ENCODE peak calls at places on chromosomes 16 and 17, in six cellular contexts. I is neuronal stem cell, B is IMR-90, M is H1, H is trophoblast cell, J is mesenchymal stem cell. O is an unnamed sample.

GRCh38 chr16:54817432-54817831 is 113.2 kb upstream of the IRX5 start:
- DNase-seq in I (no peak), B (no peak), M (no peak), H (no peak), J (no peak), O (peak; percentile 30)

GRCh38 chr17:66542183-66542966 is 240.0 kb downstream of the PRKCA start:
- DNase-seq in I (no peak), B (peak; percentile 53), M (no peak), H (no peak), J (peak; percentile 78), O (no peak)

GRCh38 chr16:80984124-80984892 is 22.4 kb downstream of the CMC2 start:
- DNase-seq in I (no peak), B (no peak), M (no peak), H (no peak), J (no peak), O (no peak)

GRCh38 chr17:59357219-59357699 is 25.8 kb downstream of the YPEL2 start:
- DNase-seq in I (no peak), B (no peak), M (no peak), H (no peak), J (no peak), O (no peak)

GRCh38 chr17:77394540-77395295 is 253.9 kb downstream of the SEC14L1 start:
- DNase-seq in I (no peak), B (no peak), M (no peak), H (no peak), J (no peak), O (no peak)

GRCh38 chr17:15213381-15214087 is 51.6 kb downstream of the PMP22 start:
- DNase-seq in I (peak; percentile 35), B (peak; percentile 16), M (no peak), H (no peak), J (peak; percentile 37), O (no peak)

GRCh38 chr17:61382796-61383688 is 16.6 kb upstream of the TBX2 start:
- DNase-seq in I (no peak), B (no peak), M (no peak), H (no peak), J (no peak), O (no peak)

GRCh38 chr17:12591336-12591735 is 74.4 kb upstream of the MYOCD start:
- DNase-seq in I (no peak), B (peak; percentile 76), M (no peak), H (no peak), J (peak; percentile 40), O (peak; percentile 41)

GRCh38 chr17:8825802-8826201 is 26.6 kb upstream of the MFSD6L start:
- DNase-seq in I (no peak), B (no peak), M (peak; percentile 14), H (no peak), J (no peak), O (no peak)

GRCh38 chr16:26569793-26570192 is 496.9 kb upstream of the C16orf82 start:
- DNase-seq in I (peak; percentile 12), B (no peak), M (no peak), H (no peak), J (no peak), O (peak; percentile 63)

GRCh38 chr17:59190806-59191205 is 19.0 kb upstream of the SMG8 start:
- DNase-seq in I (no peak), B (no peak), M (no peak), H (no peak), J (no peak), O (no peak)

GRCh38 chr17:12977008-12977751 is 40.6 kb downstream of the ELAC2 start:
- DNase-seq in I (no peak), B (peak; percentile 22), M (peak; percentile 68), H (no peak), J (no peak), O (peak; percentile 83)

GRCh38 chr17:35051579-35052239 is 11.8 kb downstream of the RFFL start:
- DNase-seq in I (no peak), B (peak; percentile 19), M (no peak), H (no peak), J (peak; percentile 84), O (no peak)

GRCh38 chr16:68351991-68352431 is 41.2 kb downstream of the PRMT7 start:
- DNase-seq in I (no peak), B (no peak), M (no peak), H (no peak), J (no peak), O (no peak)

GRCh38 chr17:83053779-83054451 is 25.5 kb upstream of the METRNL start:
- DNase-seq in I (no peak), B (no peak), M (peak; percentile 36), H (no peak), J (no peak), O (no peak)

GRCh38 chr17:49210158-49211029 is at the start of the genes ABI3 and GNGT2:
- DNase-seq in I (no peak), B (peak; percentile 55), M (peak; percentile 60), H (no peak), J (peak; percentile 83), O (peak; percentile 74)

GRCh38 chr17:31479524-31479923 is 88.0 kb downstream of the RAB11FIP4 start:
- DNase-seq in I (no peak), B (no peak), M (no peak), H (no peak), J (no peak), O (no peak)

GRCh38 chr16:30745082-30745481 is 3.1 kb upstream of the PHKG2 start:
- DNase-seq in I (no peak), B (no peak), M (no peak), H (no peak), J (no peak), O (no peak)

GRCh38 chr16:67199808-67200198 is 872 bp downstream of the ELMO3 start:
- DNase-seq in I (no peak), B (no peak), M (peak; percentile 79), H (no peak), J (no peak), O (peak; percentile 78)

GRCh38 chr17:30091771-30092170 is 24.8 kb upstream of the NSRP1 start:
- DNase-seq in I (no peak), B (peak; percentile 92), M (no peak), H (peak; percentile 45), J (peak; percentile 60), O (no peak)

GRCh38 chr16:83973581-83974385 is 5.7 kb downstream of the NECAB2 start:
- DNase-seq in I (no peak), B (no peak), M (no peak), H (no peak), J (no peak), O (no peak)

GRCh38 chr17:56978441-56979090 is 635 bp downstream of the SCPEP1 start:
- DNase-seq in I (no peak), B (peak; percentile 5), M (no peak), H (no peak), J (peak; percentile 22), O (no peak)

GRCh38 chr16:11604783-11605563 is 18.3 kb upstream of the LITAF start:
- DNase-seq in I (no peak), B (peak; percentile 85), M (no peak), H (no peak), J (peak; percentile 86), O (no peak)

GRCh38 chr17:6534846-6535514 is 21.4 kb downstream of the PITPNM3 start:
- DNase-seq in I (no peak), B (no peak), M (no peak), H (no peak), J (no peak), O (peak; percentile 25)

GRCh38 chr17:33433581-33433980 is 140.5 kb upstream of the ASIC2 start:
- DNase-seq in I (no peak), B (no peak), M (no peak), H (peak; percentile 27), J (no peak), O (no peak)

GRCh38 chr16:2856061-2856670 is 1.8 kb downstream of the PRSS22 start:
- DNase-seq in I (no peak), B (no peak), M (peak; percentile 90), H (peak; percentile 55), J (no peak), O (peak; percentile 80)

GRCh38 chr16:12539185-12539929 is 264.3 kb downstream of the CPPED1 start:
- DNase-seq in I (no peak), B (peak; percentile 80), M (no peak), H (no peak), J (peak; percentile 87), O (no peak)

GRCh38 chr16:89522287-89522686 is 14.1 kb downstream of the SPG7 start:
- DNase-seq in I (no peak), B (no peak), M (no peak), H (peak; percentile 37), J (no peak), O (peak; percentile 57)

GRCh38 chr17:77322534-77323412 is 182.0 kb downstream of the SEC14L1 start:
- DNase-seq in I (peak; percentile 33), B (peak; percentile 99), M (no peak), H (peak; percentile 94), J (peak; percentile 100), O (peak; percentile 70)

GRCh38 chr16:49750341-49751011 is 105.4 kb downstream of the ZNF423 start:
- DNase-seq in I (no peak), B (no peak), M (no peak), H (no peak), J (peak; percentile 3), O (no peak)

GRCh38 chr17:81482673-81483072 is 29.9 kb downstream of the ACTG1 start:
- DNase-seq in I (no peak), B (no peak), M (no peak), H (no peak), J (no peak), O (no peak)

GRCh38 chr16:12172343-12172742 is 195.8 kb downstream of the SNX29 start:
- DNase-seq in I (no peak), B (no peak), M (no peak), H (no peak), J (no peak), O (no peak)

GRCh38 chr16:1181715-1182671 is 29.1 kb downstream of the CACNA1H start:
- DNase-seq in I (no peak), B (peak; percentile 85), M (no peak), H (peak; percentile 25), J (peak; percentile 81), O (no peak)
- H3K9ac ChIP-seq in I (peak overlapping the region; percentile 84), B (peak overlapping the region; percentile 34), M (no peak overlapping the region), H (no peak overlapping the region), J (peak overlapping the region; percentile 32), O (no peak overlapping the region)

GRCh38 chr16:56420613-56421012 is 4.7 kb downstream of the AMFR start:
- DNase-seq in I (no peak), B (no peak), M (no peak), H (no peak), J (no peak), O (no peak)
- H2BK120ac ChIP-seq in I (no peak overlapping the region), B (no peak overlapping the region), M (no peak overlapping the region), H (no peak overlapping the region), J (no peak overlapping the region), O (no peak overlapping the region)

GRCh38 chr17:28216528-28216927 is 102.5 kb upstream of the TMEM97 start:
- DNase-seq in I (no peak), B (peak; percentile 49), M (no peak), H (no peak), J (peak; percentile 15), O (no peak)
- H3K14ac ChIP-seq in I (no peak overlapping the region), B (no peak overlapping the region), M (no peak overlapping the region), H (no peak overlapping the region), J (no peak overlapping the region), O (no peak overlapping the region)

DNA sequence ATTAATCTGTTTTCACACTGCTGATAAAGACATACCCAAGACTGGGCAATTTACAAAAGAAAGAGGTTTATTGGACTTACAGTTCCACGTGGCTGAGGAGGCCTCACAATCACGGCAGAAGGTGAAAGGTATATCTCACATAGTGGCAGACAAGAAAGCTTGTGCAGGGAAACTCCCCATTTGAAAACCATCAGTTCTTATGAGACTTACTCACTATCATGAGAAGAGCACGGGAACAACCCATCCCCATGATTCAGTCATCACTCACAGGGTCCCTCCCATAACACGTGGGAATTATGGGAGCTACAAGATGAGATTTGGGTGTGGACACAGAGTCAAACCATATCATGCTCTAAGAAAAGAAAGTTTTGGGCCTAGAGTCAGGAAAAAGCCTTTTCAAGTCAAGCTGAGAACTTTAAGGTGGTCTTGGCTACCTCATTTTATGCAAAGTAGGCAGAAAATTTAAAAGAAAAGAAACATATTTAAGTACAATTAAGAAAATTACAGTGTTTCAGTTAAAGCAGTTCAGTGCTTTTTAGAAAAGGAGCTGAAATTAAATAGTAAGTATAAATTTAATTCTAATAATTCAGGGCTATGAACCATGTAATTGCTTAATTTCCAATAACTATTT is 24.9 kb upstream of the CRYM start:
- DNase-seq in I (no peak), B (peak; percentile 93), M (no peak), H (no peak), J (peak; percentile 74), O (no peak)
- H3K9ac ChIP-seq in I (no peak overlapping the region), B (no peak overlapping the region), M (no peak overlapping the region), H (no peak overlapping the region), J (peak overlapping the region; percentile 99), O (no peak overlapping the region)

O was measured in H9.